ENCODE peak calls at places on chromosomes 3 and 15, in seven cellular contexts. One of them, this sample, is unnamed.

GRCh38 chr15:36335659-36336058 is 243.8 kb upstream of the CDIN1 start:
- DNase-seq in midbrain: no peak
- DNase-seq in germinal center: no peak
- DNase-seq in tibial artery: no peak
- DNase-seq in WTC11: no peak
- DNase-seq in activated naive CD4-positive, alpha-beta T cell treated with anti-CD3 and anti-CD28 coated beads, Interleukin-2, amount 50 U/mL, for 16 hours: no peak
- DNase-seq in NCI-H2171 treated with DMSO at 0.1 percent for 48 hours: no peak
- DNase-seq in this sample: no peak

GRCh38 chr3:117700573-117701360 is 991.2 kb downstream of the TUSC7 start:
- DNase-seq in activated naive CD4-positive, alpha-beta T cell treated with anti-CD3 and anti-CD28 coated beads, Interleukin-2, amount 50 U/mL, for 16 hours: no peak
- DNase-seq in germinal center: no peak
- DNase-seq in WTC11: no peak
- DNase-seq in NCI-H2171 treated with DMSO at 0.1 percent for 48 hours: no peak
- DNase-seq in tibial artery: no peak
- DNase-seq in midbrain: no peak
- DNase-seq in this sample: no peak

GRCh38 chr3:55329849-55330248 is 157.3 kb downstream of the WNT5A start:
- DNase-seq in midbrain: no peak
- DNase-seq in NCI-H2171 treated with DMSO at 0.1 percent for 48 hours: no peak
- DNase-seq in germinal center: no peak
- DNase-seq in tibial artery: no peak
- DNase-seq in activated naive CD4-positive, alpha-beta T cell treated with anti-CD3 and anti-CD28 coated beads, Interleukin-2, amount 50 U/mL, for 16 hours: no peak
- DNase-seq in WTC11: no peak
- DNase-seq in this sample: no peak

GRCh38 chr15:66822106-66822505 is 120.1 kb downstream of the SMAD6 start:
- DNase-seq in WTC11: no peak
- DNase-seq in activated naive CD4-positive, alpha-beta T cell treated with anti-CD3 and anti-CD28 coated beads, Interleukin-2, amount 50 U/mL, for 16 hours: no peak
- DNase-seq in tibial artery: no peak
- DNase-seq in NCI-H2171 treated with DMSO at 0.1 percent for 48 hours: no peak
- DNase-seq in midbrain: no peak
- DNase-seq in germinal center: no peak
- DNase-seq in this sample: no peak

GRCh38 chr3:30145281-30145680 is 461.1 kb upstream of the TGFBR2 start:
- DNase-seq in germinal center: no peak
- DNase-seq in NCI-H2171 treated with DMSO at 0.1 percent for 48 hours: no peak
- DNase-seq in activated naive CD4-positive, alpha-beta T cell treated with anti-CD3 and anti-CD28 coated beads, Interleukin-2, amount 50 U/mL, for 16 hours: no peak
- DNase-seq in tibial artery: no peak
- DNase-seq in WTC11: no peak
- DNase-seq in midbrain: no peak
- DNase-seq in this sample: no peak

GRCh38 chr3:21705769-21706168 is 45.2 kb downstream of the ZNF385D start:
- DNase-seq in tibial artery: peak; percentile 92
- DNase-seq in germinal center: no peak
- DNase-seq in NCI-H2171 treated with DMSO at 0.1 percent for 48 hours: no peak
- DNase-seq in activated naive CD4-positive, alpha-beta T cell treated with anti-CD3 and anti-CD28 coated beads, Interleukin-2, amount 50 U/mL, for 16 hours: no peak
- DNase-seq in midbrain: no peak
- DNase-seq in WTC11: no peak
- DNase-seq in this sample: no peak

GRCh38 chr15:101017041-101017754 is 98.0 kb downstream of the LRRK1 start:
- DNase-seq in activated naive CD4-positive, alpha-beta T cell treated with anti-CD3 and anti-CD28 coated beads, Interleukin-2, amount 50 U/mL, for 16 hours: no peak
- DNase-seq in NCI-H2171 treated with DMSO at 0.1 percent for 48 hours: no peak
- DNase-seq in midbrain: no peak
- DNase-seq in germinal center: no peak
- DNase-seq in WTC11: peak; percentile 64
- DNase-seq in tibial artery: no peak
- DNase-seq in this sample: no peak

GRCh38 chr15:98077186-98077585 is 116.7 kb downstream of the ARRDC4 start:
- DNase-seq in germinal center: no peak
- DNase-seq in WTC11: no peak
- DNase-seq in tibial artery: peak; percentile 72
- DNase-seq in NCI-H2171 treated with DMSO at 0.1 percent for 48 hours: no peak
- DNase-seq in activated naive CD4-positive, alpha-beta T cell treated with anti-CD3 and anti-CD28 coated beads, Interleukin-2, amount 50 U/mL, for 16 hours: no peak
- DNase-seq in midbrain: no peak
- DNase-seq in this sample: no peak

GRCh38 chr3:160473978-160474377 is 24.4 kb upstream of the TRIM59 start:
- DNase-seq in activated naive CD4-positive, alpha-beta T cell treated with anti-CD3 and anti-CD28 coated beads, Interleukin-2, amount 50 U/mL, for 16 hours: no peak
- DNase-seq in NCI-H2171 treated with DMSO at 0.1 percent for 48 hours: no peak
- DNase-seq in germinal center: no peak
- DNase-seq in WTC11: no peak
- DNase-seq in tibial artery: no peak
- DNase-seq in midbrain: no peak
- DNase-seq in this sample: no peak

GRCh38 chr3:36895488-36896409 is 49.1 kb downstream of the TRANK1 start:
- DNase-seq in germinal center: no peak
- DNase-seq in WTC11: no peak
- DNase-seq in activated naive CD4-positive, alpha-beta T cell treated with anti-CD3 and anti-CD28 coated beads, Interleukin-2, amount 50 U/mL, for 16 hours: no peak
- DNase-seq in NCI-H2171 treated with DMSO at 0.1 percent for 48 hours: no peak
- DNase-seq in midbrain: no peak
- DNase-seq in tibial artery: no peak
- DNase-seq in this sample: no peak

GRCh38 chr15:65370885-65371284 is 6.9 kb downstream of the IGDCC3 start:
- DNase-seq in NCI-H2171 treated with DMSO at 0.1 percent for 48 hours: peak; percentile 25
- DNase-seq in germinal center: no peak
- DNase-seq in activated naive CD4-positive, alpha-beta T cell treated with anti-CD3 and anti-CD28 coated beads, Interleukin-2, amount 50 U/mL, for 16 hours: no peak
- DNase-seq in midbrain: no peak
- DNase-seq in tibial artery: no peak
- DNase-seq in WTC11: no peak
- DNase-seq in this sample: no peak

GRCh38 chr3:9649791-9650521 is 651 bp downstream of the MTMR14 start:
- DNase-seq in midbrain: peak; percentile 30
- DNase-seq in WTC11: no peak
- DNase-seq in NCI-H2171 treated with DMSO at 0.1 percent for 48 hours: no peak
- DNase-seq in activated naive CD4-positive, alpha-beta T cell treated with anti-CD3 and anti-CD28 coated beads, Interleukin-2, amount 50 U/mL, for 16 hours: no peak
- DNase-seq in tibial artery: no peak
- DNase-seq in germinal center: peak; percentile 80
- DNase-seq in this sample: no peak

GRCh38 chr15:101504373-101504772 is 14.9 kb upstream of the PCSK6 start:
- DNase-seq in midbrain: no peak
- DNase-seq in tibial artery: no peak
- DNase-seq in activated naive CD4-positive, alpha-beta T cell treated with anti-CD3 and anti-CD28 coated beads, Interleukin-2, amount 50 U/mL, for 16 hours: no peak
- DNase-seq in NCI-H2171 treated with DMSO at 0.1 percent for 48 hours: no peak
- DNase-seq in WTC11: no peak
- DNase-seq in germinal center: no peak
- DNase-seq in this sample: no peak

GRCh38 chr3:136885357-136886213 is 23.6 kb downstream of the NCK1 start:
- DNase-seq in germinal center: no peak
- DNase-seq in midbrain: no peak
- DNase-seq in NCI-H2171 treated with DMSO at 0.1 percent for 48 hours: no peak
- DNase-seq in tibial artery: no peak
- DNase-seq in activated naive CD4-positive, alpha-beta T cell treated with anti-CD3 and anti-CD28 coated beads, Interleukin-2, amount 50 U/mL, for 16 hours: no peak
- DNase-seq in WTC11: no peak
- DNase-seq in this sample: no peak

GRCh38 chr15:32877620-32878019 is 159.8 kb downstream of the GREM1 start:
- DNase-seq in tibial artery: no peak
- DNase-seq in midbrain: no peak
- DNase-seq in germinal center: no peak
- DNase-seq in NCI-H2171 treated with DMSO at 0.1 percent for 48 hours: no peak
- DNase-seq in activated naive CD4-positive, alpha-beta T cell treated with anti-CD3 and anti-CD28 coated beads, Interleukin-2, amount 50 U/mL, for 16 hours: no peak
- DNase-seq in WTC11: no peak
- DNase-seq in this sample: no peak

GRCh38 chr15:31457161-31457560 is 130.5 kb downstream of the KLF13 start:
- DNase-seq in midbrain: no peak
- DNase-seq in WTC11: no peak
- DNase-seq in germinal center: no peak
- DNase-seq in NCI-H2171 treated with DMSO at 0.1 percent for 48 hours: no peak
- DNase-seq in tibial artery: no peak
- DNase-seq in activated naive CD4-positive, alpha-beta T cell treated with anti-CD3 and anti-CD28 coated beads, Interleukin-2, amount 50 U/mL, for 16 hours: no peak
- DNase-seq in this sample: no peak

GRCh38 chr3:171508676-171509075 is 48.5 kb upstream of the TNIK start:
- DNase-seq in midbrain: no peak
- DNase-seq in tibial artery: no peak
- DNase-seq in activated naive CD4-positive, alpha-beta T cell treated with anti-CD3 and anti-CD28 coated beads, Interleukin-2, amount 50 U/mL, for 16 hours: no peak
- DNase-seq in germinal center: no peak
- DNase-seq in NCI-H2171 treated with DMSO at 0.1 percent for 48 hours: peak; percentile 77
- DNase-seq in WTC11: no peak
- DNase-seq in this sample: no peak

This sample was measured in activated CD8-positive, alpha-beta memory T cell treated with anti-CD3 and anti-CD28 coated beads for 1 hour.